ENCODE peak calls at places on chromosomes 7 and 10, in eight cellular contexts. One of them, this sample, is unnamed. For H3K4me1, the result is how much of the 10 kb centered on the place peaks cover.

GRCh38 chr7:99844354-99844753 is 16.5 kb downstream of the CYP3A43 start:
- DNase-seq in tibial artery: no peak
- DNase-seq in mesendoderm: no peak
- DNase-seq in PC-3: no peak
- DNase-seq in aorta: no peak
- DNase-seq in Peyer's patch: no peak
- DNase-seq in tibial nerve: no peak
- DNase-seq in cardiac muscle cell: no peak
- DNase-seq in this sample: no peak

GRCh38 chr7:108072739-108073138 is 57.4 kb downstream of the LAMB4 start:
- DNase-seq in Peyer's patch: no peak
- DNase-seq in tibial nerve: no peak
- DNase-seq in tibial artery: no peak
- DNase-seq in cardiac muscle cell: no peak
- DNase-seq in aorta: no peak
- DNase-seq in mesendoderm: no peak
- DNase-seq in PC-3: no peak
- DNase-seq in this sample: no peak

GRCh38 chr7:134645935-134646334 is 718 bp upstream of the BPGM start:
- DNase-seq in tibial nerve: no peak
- DNase-seq in tibial artery: no peak
- DNase-seq in Peyer's patch: no peak
- DNase-seq in PC-3: peak
- DNase-seq in cardiac muscle cell: peak
- DNase-seq in mesendoderm: no peak
- DNase-seq in aorta: no peak
- DNase-seq in this sample: no peak

GRCh38 chr10:117535752-117536358 is 6.7 kb upstream of the EMX2 start:
- DNase-seq in mesendoderm: no peak
- DNase-seq in Peyer's patch: no peak
- DNase-seq in PC-3: no peak
- DNase-seq in tibial artery: no peak
- DNase-seq in tibial nerve: no peak
- DNase-seq in aorta: no peak
- DNase-seq in cardiac muscle cell: no peak
- DNase-seq in this sample: no peak

GRCh38 chr7:100509213-100509612 is 25.5 kb downstream of the NYAP1 start:
- DNase-seq in tibial nerve: no peak
- DNase-seq in tibial artery: no peak
- DNase-seq in mesendoderm: no peak
- DNase-seq in PC-3: no peak
- DNase-seq in aorta: no peak
- DNase-seq in Peyer's patch: no peak
- DNase-seq in cardiac muscle cell: no peak
- DNase-seq in this sample: no peak

GRCh38 chr7:30938435-30939316 is 25.1 kb upstream of the GHRHR start:
- DNase-seq in tibial artery: peak
- DNase-seq in cardiac muscle cell: peak
- DNase-seq in Peyer's patch: peak
- DNase-seq in tibial nerve: peak
- DNase-seq in aorta: peak
- DNase-seq in PC-3: peak
- DNase-seq in mesendoderm: peak
- DNase-seq in this sample: peak

GRCh38 chr7:128176696-128177095 is 64.4 kb upstream of the LEP start:
- DNase-seq in aorta: no peak
- DNase-seq in tibial nerve: no peak
- DNase-seq in cardiac muscle cell: no peak
- DNase-seq in tibial artery: no peak
- DNase-seq in PC-3: peak
- DNase-seq in Peyer's patch: no peak
- DNase-seq in mesendoderm: peak
- DNase-seq in this sample: no peak

GRCh38 chr7:143413123-143413522 is 4.5 kb upstream of the EPHA1 start:
- DNase-seq in tibial nerve: no peak
- DNase-seq in PC-3: no peak
- DNase-seq in mesendoderm: no peak
- DNase-seq in tibial artery: no peak
- DNase-seq in cardiac muscle cell: no peak
- DNase-seq in aorta: no peak
- DNase-seq in Peyer's patch: no peak
- DNase-seq in this sample: no peak

GRCh38 chr7:76191783-76192240 is 9.9 kb upstream of the SRRM3 start:
- DNase-seq in tibial nerve: no peak
- DNase-seq in aorta: no peak
- DNase-seq in cardiac muscle cell: peak
- DNase-seq in PC-3: peak
- DNase-seq in tibial artery: no peak
- DNase-seq in mesendoderm: peak
- DNase-seq in Peyer's patch: no peak
- DNase-seq in this sample: no peak

GRCh38 chr10:96427291-96427690 is 68.5 kb upstream of the OPALIN start:
- DNase-seq in Peyer's patch: no peak
- DNase-seq in mesendoderm: no peak
- DNase-seq in tibial nerve: no peak
- DNase-seq in PC-3: no peak
- DNase-seq in aorta: no peak
- DNase-seq in cardiac muscle cell: no peak
- DNase-seq in tibial artery: no peak
- DNase-seq in this sample: no peak

GRCh38 chr10:124491105-124491504 is 29.5 kb downstream of the LHPP start:
- DNase-seq in mesendoderm: no peak
- DNase-seq in PC-3: no peak
- DNase-seq in aorta: no peak
- DNase-seq in cardiac muscle cell: no peak
- DNase-seq in tibial nerve: no peak
- DNase-seq in Peyer's patch: no peak
- DNase-seq in tibial artery: no peak
- DNase-seq in this sample: no peak

GRCh38 chr7:24911213-24911603 is 68.8 kb downstream of the OSBPL3 start:
- DNase-seq in mesendoderm: no peak
- DNase-seq in cardiac muscle cell: no peak
- DNase-seq in aorta: no peak
- DNase-seq in Peyer's patch: no peak
- DNase-seq in tibial nerve: no peak
- DNase-seq in tibial artery: no peak
- DNase-seq in PC-3: no peak
- DNase-seq in this sample: no peak
- H3K4me1 ChIP-seq in mesendoderm: under half
- H3K4me1 ChIP-seq in cardiac muscle cell: under half
- H3K4me1 ChIP-seq in aorta: under half
- H3K4me1 ChIP-seq in Peyer's patch: under half
- H3K4me1 ChIP-seq in tibial nerve: under half
- H3K4me1 ChIP-seq in tibial artery: under half
- H3K4me1 ChIP-seq in PC-3: under half
- H3K4me1 ChIP-seq in this sample: under half

GRCh38 chr7:12716134-12716667 is 28.8 kb downstream of the ARL4A start:
- DNase-seq in Peyer's patch: no peak
- DNase-seq in PC-3: no peak
- DNase-seq in aorta: no peak
- DNase-seq in mesendoderm: no peak
- DNase-seq in tibial artery: no peak
- DNase-seq in cardiac muscle cell: no peak
- DNase-seq in tibial nerve: no peak
- DNase-seq in this sample: no peak
- H3K4me1 ChIP-seq in Peyer's patch: under half
- H3K4me1 ChIP-seq in PC-3: half or more
- H3K4me1 ChIP-seq in aorta: under half
- H3K4me1 ChIP-seq in mesendoderm: under half
- H3K4me1 ChIP-seq in tibial artery: under half
- H3K4me1 ChIP-seq in cardiac muscle cell: under half
- H3K4me1 ChIP-seq in tibial nerve: under half
- H3K4me1 ChIP-seq in this sample: under half

GRCh38 chr7:158586499-158587191 is 978 bp downstream of the PTPRN2 start:
- DNase-seq in mesendoderm: no peak
- DNase-seq in Peyer's patch: no peak
- DNase-seq in tibial artery: no peak
- DNase-seq in tibial nerve: no peak
- DNase-seq in PC-3: no peak
- DNase-seq in cardiac muscle cell: no peak
- DNase-seq in aorta: no peak
- DNase-seq in this sample: no peak
- H3K4me1 ChIP-seq in mesendoderm: under half
- H3K4me1 ChIP-seq in Peyer's patch: under half
- H3K4me1 ChIP-seq in tibial artery: under half
- H3K4me1 ChIP-seq in tibial nerve: under half
- H3K4me1 ChIP-seq in PC-3: under half
- H3K4me1 ChIP-seq in cardiac muscle cell: under half
- H3K4me1 ChIP-seq in aorta: under half
- H3K4me1 ChIP-seq in this sample: under half

GRCh38 chr10:24406809-24407483 is 198.0 kb downstream of the KIAA1217 start:
- DNase-seq in cardiac muscle cell: no peak
- DNase-seq in PC-3: no peak
- DNase-seq in Peyer's patch: no peak
- DNase-seq in mesendoderm: no peak
- DNase-seq in tibial nerve: no peak
- DNase-seq in aorta: no peak
- DNase-seq in tibial artery: no peak
- DNase-seq in this sample: no peak

GRCh38 chr10:24407928-24408327 is 199.0 kb downstream of the KIAA1217 start:
- DNase-seq in aorta: no peak
- DNase-seq in tibial nerve: no peak
- DNase-seq in PC-3: no peak
- DNase-seq in tibial artery: no peak
- DNase-seq in cardiac muscle cell: no peak
- DNase-seq in mesendoderm: no peak
- DNase-seq in Peyer's patch: no peak
- DNase-seq in this sample: no peak

DNA sequence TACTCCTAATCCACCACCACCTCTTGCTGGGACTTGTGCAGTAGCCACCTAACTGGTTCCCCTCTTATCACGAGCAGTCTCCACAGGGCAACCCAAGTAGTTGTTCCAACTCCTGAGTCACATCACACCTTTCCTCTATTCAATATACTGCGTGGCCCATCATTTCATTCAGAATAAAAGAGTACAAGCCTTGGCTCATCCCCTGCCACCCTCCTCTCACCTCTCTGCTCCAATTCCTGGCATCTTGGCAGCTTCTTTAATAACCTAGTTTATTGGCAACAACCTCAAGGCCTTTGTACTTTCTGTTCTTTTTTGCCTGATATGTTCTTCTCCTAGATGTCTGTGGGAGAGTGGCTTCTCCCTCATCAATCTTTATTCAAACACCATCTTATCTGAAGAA is 199.4 kb downstream of the KIAA1217 start:
- DNase-seq in tibial nerve: no peak
- DNase-seq in PC-3: no peak
- DNase-seq in aorta: no peak
- DNase-seq in cardiac muscle cell: no peak
- DNase-seq in Peyer's patch: no peak
- DNase-seq in tibial artery: no peak
- DNase-seq in mesendoderm: no peak
- DNase-seq in this sample: no peak
- H3K4me1 ChIP-seq in tibial nerve: under half
- H3K4me1 ChIP-seq in PC-3: under half
- H3K4me1 ChIP-seq in aorta: under half
- H3K4me1 ChIP-seq in cardiac muscle cell: under half
- H3K4me1 ChIP-seq in Peyer's patch: under half
- H3K4me1 ChIP-seq in tibial artery: under half
- H3K4me1 ChIP-seq in mesendoderm: under half
- H3K4me1 ChIP-seq in this sample: half or more

This sample was measured in psoas muscle.